ENCODE peak calls at places on chromosomes 13 and 19, in ten cellular contexts. G, P, I, F, H, K, A, U, M and Y are unnamed samples. For H3K4me1, the result is how much of the 10 kb centered on the place peaks cover.

GRCh38 chr19:51020988-51021651 is 1.6 kb upstream of the KLK10 start:
- DNase-seq in A (peak), H (peak), K (peak), I (no peak), P (no peak), F (peak), M (no peak), U (peak), G (no peak), Y (no peak)

GRCh38 chr13:113452942-113453901 is at the start of gene ADPRHL1:
- DNase-seq in K (no peak), H (no peak), F (no peak), G (no peak), I (peak), P (no peak), U (peak), A (no peak), M (no peak), Y (no peak)

GRCh38 chr19:40219721-40220276 is 1.6 kb upstream of the TTC9B start:
- DNase-seq in H (peak), I (no peak), P (no peak), K (peak), U (no peak), F (no peak), M (no peak), A (peak), G (no peak), Y (peak)

GRCh38 chr19:58544591-58545285 is 874 bp downstream of the TRIM28 start:
- DNase-seq in M (no peak), K (peak), U (peak), P (no peak), G (peak), F (no peak), I (peak), H (no peak), A (peak), Y (peak)

GRCh38 chr19:41412953-41413352 is 14.2 kb downstream of the B3GNT8 start:
- DNase-seq in I (no peak), K (no peak), U (no peak), M (no peak), G (no peak), P (no peak), F (no peak), H (no peak), A (no peak), Y (no peak)

GRCh38 chr13:47081246-47081645 is 184.4 kb upstream of the HTR2A start:
- DNase-seq in G (no peak), H (no peak), M (no peak), A (no peak), P (no peak), I (no peak), U (no peak), F (no peak), K (no peak), Y (no peak)

GRCh38 chr13:111344471-111345191 is 24.2 kb downstream of the TEX29 start:
- DNase-seq in K (peak), H (peak), A (no peak), P (no peak), I (no peak), F (no peak), G (no peak), U (peak), M (peak), Y (peak)

GRCh38 chr13:103098535-103098934 is 32.3 kb upstream of the SLC10A2 start:
- DNase-seq in H (no peak), G (no peak), A (no peak), M (no peak), F (no peak), U (no peak), K (no peak), I (no peak), P (no peak), Y (no peak)

GRCh38 chr19:10086904-10087256 is 763 bp downstream of the SHFL start:
- DNase-seq in U (no peak), K (no peak), I (no peak), F (no peak), H (no peak), P (no peak), A (no peak), G (peak), M (no peak), Y (no peak)

GRCh38 chr19:11198175-11198534 is 810 bp upstream of the KANK2 start:
- DNase-seq in I (no peak), H (no peak), K (no peak), A (no peak), M (no peak), P (no peak), G (no peak), U (no peak), F (no peak), Y (no peak)

GRCh38 chr19:19628499-19629134 is 597 bp upstream of the LPAR2 start:
- DNase-seq in M (peak), P (no peak), I (no peak), F (peak), H (peak), U (peak), K (peak), G (peak), A (no peak), Y (no peak)

GRCh38 chr13:39616087-39616694 is 13.2 kb upstream of the LHFPL6 start:
- DNase-seq in P (no peak), H (peak), U (peak), M (no peak), A (peak), K (peak), I (no peak), G (peak), F (peak), Y (peak)

GRCh38 chr19:20664917-20665781 is 3.8 kb upstream of the ZNF626 start:
- DNase-seq in K (peak), F (no peak), I (peak), M (no peak), H (peak), A (no peak), P (no peak), G (no peak), U (peak), Y (no peak)

GRCh38 chr13:74324338-74324737 is 190.1 kb upstream of the KLF12 start:
- DNase-seq in P (no peak), A (no peak), F (no peak), H (no peak), M (no peak), K (no peak), I (no peak), G (no peak), U (no peak), Y (no peak)

GRCh38 chr13:111058796-111059506 is 56.2 kb upstream of the ARHGEF7 start:
- DNase-seq in I (no peak), K (no peak), F (no peak), G (no peak), M (no peak), A (no peak), P (no peak), U (no peak), H (no peak), Y (peak)

GRCh38 chr19:18208098-18208951 is 4.5 kb upstream of the RAB3A start:
- DNase-seq in H (peak), P (no peak), U (no peak), F (no peak), A (no peak), K (peak), G (no peak), M (peak), I (peak), Y (no peak)

GRCh38 chr13:45847554-45848224 is 3.9 kb downstream of the SIAH3 start:
- DNase-seq in K (peak), H (peak), U (no peak), I (peak), M (peak), G (peak), A (no peak), F (no peak), P (no peak), Y (peak)

GRCh38 chr19:16078311-16078758 is 2.0 kb downstream of the TPM4 start:
- DNase-seq in A (no peak), K (peak), F (peak), I (no peak), M (peak), P (no peak), G (no peak), U (peak), H (peak), Y (no peak)

GRCh38 chr13:97810152-97810551 is 143.3 kb upstream of the IPO5 start:
- DNase-seq in G (no peak), I (no peak), M (no peak), K (peak), A (no peak), U (no peak), F (no peak), H (no peak), P (no peak), Y (no peak)

GRCh38 chr19:19211499-19212432 is at the start of gene NCAN:
- DNase-seq in G (no peak), A (no peak), M (no peak), U (peak), H (no peak), I (no peak), P (no peak), K (no peak), F (no peak), Y (peak)

GRCh38 chr13:27182844-27183497 is 11.4 kb upstream of the USP12 start:
- DNase-seq in I (peak), K (peak), F (peak), H (peak), G (no peak), M (peak), A (peak), P (peak), U (no peak), Y (peak)

GRCh38 chr13:20671789-20672188 is 31.7 kb upstream of the IL17D start:
- DNase-seq in U (no peak), F (no peak), H (no peak), A (no peak), I (no peak), M (no peak), P (no peak), G (no peak), K (no peak), Y (no peak)

GRCh38 chr13:75153834-75154233 is 328.1 kb downstream of the TBC1D4 start:
- DNase-seq in F (no peak), G (no peak), A (no peak), K (peak), I (no peak), U (no peak), H (peak), M (no peak), P (no peak), Y (no peak)

GRCh38 chr13:93861818-93862217 is 617.7 kb downstream of the DCT start:
- DNase-seq in K (peak), A (no peak), H (peak), F (no peak), G (no peak), P (no peak), I (no peak), U (no peak), M (no peak), Y (peak)

GRCh38 chr13:50512602-50513527 is 330.6 kb downstream of the DLEU7 start:
- DNase-seq in I (peak), P (no peak), K (peak), M (peak), U (no peak), F (peak), G (peak), H (peak), A (no peak), Y (no peak)

GRCh38 chr13:112722433-112723250 is 32.8 kb downstream of the ATP11A start:
- DNase-seq in K (peak), A (peak), M (peak), H (peak), I (no peak), U (no peak), P (no peak), G (no peak), F (no peak), Y (peak)

GRCh38 chr13:57629821-57630235 is 1.7 kb upstream of the PCDH17 start:
- DNase-seq in F (no peak), A (no peak), P (no peak), G (peak), U (peak), M (peak), K (peak), H (peak), I (peak), Y (no peak)

GRCh38 chr19:4732680-4733114 is 9.1 kb upstream of the DPP9 start:
- DNase-seq in H (no peak), P (no peak), F (no peak), I (no peak), K (peak), U (peak), G (peak), A (peak), M (no peak), Y (peak)

GRCh38 chr19:41352609-41353465 is 885 bp downstream of the TGFB1 start:
- DNase-seq in M (peak), A (peak), U (no peak), K (peak), G (peak), I (peak), P (no peak), F (peak), H (no peak), Y (peak)

GRCh38 chr13:103531278-103531677 is 465.1 kb upstream of the SLC10A2 start:
- DNase-seq in K (no peak), U (no peak), G (no peak), P (no peak), A (no peak), M (no peak), H (no peak), I (no peak), F (no peak), Y (no peak)

GRCh38 chr19:42076375-42076944 is 494 bp downstream of the ZNF574 start:
- DNase-seq in A (peak), I (peak), G (peak), H (no peak), P (no peak), M (peak), K (no peak), U (no peak), F (peak), Y (no peak)

GRCh38 chr19:37977992-37978391 is 71.0 kb downstream of the SIPA1L3 start:
- DNase-seq in K (peak), F (peak), G (no peak), M (no peak), P (no peak), H (peak), U (no peak), A (no peak), I (no peak), Y (peak)

GRCh38 chr13:31476266-31476665 is 263.1 kb upstream of the RXFP2 start:
- DNase-seq in G (no peak), H (peak), I (no peak), K (peak), F (no peak), U (no peak), P (no peak), M (no peak), A (no peak), Y (no peak)

GRCh38 chr19:4186087-4186993 is 3.9 kb downstream of the ANKRD24 start:
- DNase-seq in A (peak), G (peak), K (peak), M (peak), H (peak), U (peak), I (peak), F (no peak), P (no peak), Y (peak)

GRCh38 chr19:56727731-56728130 is 56.2 kb upstream of the ZNF835 start:
- DNase-seq in A (no peak), I (no peak), H (no peak), F (no peak), G (no peak), M (no peak), U (peak), P (no peak), K (no peak), Y (no peak)

GRCh38 chr13:85093808-85094207 is 705.4 kb downstream of the SLITRK6 start:
- DNase-seq in F (no peak), A (no peak), U (no peak), K (peak), H (peak), I (no peak), G (no peak), M (no peak), P (no peak), Y (no peak)

GRCh38 chr13:98674968-98675528 is 77.4 kb downstream of the SLC15A1 start:
- DNase-seq in K (no peak), A (no peak), G (no peak), M (no peak), U (no peak), P (no peak), F (no peak), I (no peak), H (no peak), Y (no peak)

GRCh38 chr13:54241719-54242118 is 1213.1 kb downstream of the OLFM4 start:
- DNase-seq in A (no peak), M (no peak), G (no peak), K (no peak), H (no peak), P (no peak), F (no peak), U (no peak), I (no peak), Y (no peak)

GRCh38 chr13:24050292-24050711 is 110.2 kb upstream of the SPATA13 start:
- DNase-seq in I (peak), A (no peak), U (no peak), F (peak), G (no peak), H (peak), K (peak), P (no peak), M (peak), Y (no peak)

GRCh38 chr13:24052547-24052981 is 108.0 kb upstream of the SPATA13 start:
- DNase-seq in I (no peak), P (no peak), H (no peak), G (no peak), M (no peak), F (no peak), U (no peak), K (peak), A (no peak), Y (peak)

GRCh38 chr13:24050796-24051715 is 109.5 kb upstream of the SPATA13 start:
- DNase-seq in A (no peak), H (no peak), F (no peak), P (no peak), G (no peak), I (no peak), K (no peak), U (no peak), M (no peak), Y (no peak)

DNA sequence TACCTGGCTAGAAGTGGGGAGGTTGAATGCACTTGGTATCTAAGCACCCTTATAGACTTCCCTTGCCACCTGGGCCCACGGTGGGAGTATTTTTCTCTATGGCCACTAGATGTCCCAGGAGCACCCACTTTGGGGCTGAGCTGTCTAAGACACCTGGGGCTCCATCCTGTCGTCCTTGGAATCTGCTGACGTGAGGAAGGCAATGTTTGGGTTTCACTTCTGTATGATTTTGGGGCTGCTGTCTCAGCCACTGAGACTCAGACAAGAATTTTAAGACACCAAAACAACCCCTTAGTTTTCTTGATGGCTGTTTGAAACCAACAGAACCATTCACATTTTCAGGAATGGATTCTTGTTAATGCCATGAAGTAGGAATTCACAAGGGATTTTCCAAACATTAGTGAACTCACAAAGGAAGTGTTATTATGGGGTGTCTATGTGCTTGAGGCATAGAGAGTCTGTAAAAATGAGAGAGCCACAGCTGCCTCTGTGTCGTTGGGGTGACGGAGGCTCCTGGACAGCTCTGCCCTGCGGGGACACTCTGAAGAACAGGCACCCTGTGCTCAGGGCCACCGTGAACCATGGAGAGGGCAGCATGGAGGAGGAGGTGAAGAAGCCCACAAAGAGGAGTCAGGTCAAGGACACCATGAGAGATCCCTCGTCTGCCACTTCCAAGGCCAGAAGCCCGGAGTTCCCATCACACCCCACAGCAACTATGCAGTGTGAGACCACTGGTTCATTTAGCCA is 106.8 kb upstream of the SPATA13 start:
- DNase-seq in M (no peak), U (peak), I (no peak), P (no peak), K (peak), A (peak), F (peak), G (peak), H (peak), Y (peak)
- H3K27ac ChIP-seq in M (peak), U (no peak), I (peak), P (peak), K (no peak), A (no peak), F (peak), G (no peak), H (no peak), Y (no peak)

GRCh38 chr19:2774953-2775555 is 8.0 kb downstream of the SGTA start:
- DNase-seq in F (peak), U (no peak), K (no peak), M (no peak), P (no peak), A (no peak), G (no peak), H (no peak), I (no peak), Y (no peak)
- H3K4me3 ChIP-seq in F (peak), U (no peak), K (no peak), M (peak), P (peak), A (no peak), G (peak), H (no peak), I (no peak), Y (no peak)

DNA sequence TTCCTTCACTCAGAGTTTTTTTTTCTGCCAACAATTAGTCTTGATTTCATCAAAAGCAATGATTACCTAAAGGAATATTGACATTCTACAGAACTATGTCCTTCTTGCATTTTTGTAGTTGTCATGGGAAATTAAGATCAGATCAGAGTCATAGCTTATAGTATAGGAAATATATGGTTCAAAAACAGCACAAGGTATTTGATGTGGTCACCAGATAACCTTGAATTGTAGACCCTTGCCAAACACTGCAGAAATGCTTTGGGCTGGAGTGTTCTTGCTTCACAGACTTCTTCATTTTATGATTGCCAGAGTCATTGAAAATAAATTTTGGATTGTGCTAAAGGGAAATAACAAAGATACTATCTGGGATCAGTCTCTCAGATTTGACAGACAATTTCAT is 103.7 kb downstream of the AKAP11 start:
- DNase-seq in U (no peak), A (no peak), K (no peak), G (no peak), P (no peak), F (no peak), I (no peak), M (no peak), H (no peak), Y (no peak)
- H3K4me1 ChIP-seq in U (under half), A (under half), K (under half), G (under half), P (under half), F (under half), I (under half), M (under half), H (under half), Y (under half)

GRCh38 chr13:77002590-77003190 is 10.8 kb downstream of the CLN5 start:
- DNase-seq in P (no peak), M (no peak), F (no peak), A (peak), H (no peak), I (no peak), K (peak), G (no peak), U (no peak), Y (no peak)

GRCh38 chr13:77000475-77000874 is 8.6 kb downstream of the CLN5 start:
- DNase-seq in H (no peak), K (no peak), P (no peak), U (no peak), G (no peak), F (no peak), I (no peak), A (no peak), M (no peak), Y (no peak)

GRCh38 chr13:77001540-77001939 is 9.7 kb downstream of the CLN5 start:
- DNase-seq in F (no peak), G (no peak), I (no peak), U (no peak), A (no peak), M (no peak), P (no peak), K (no peak), H (no peak), Y (no peak)

DNA sequence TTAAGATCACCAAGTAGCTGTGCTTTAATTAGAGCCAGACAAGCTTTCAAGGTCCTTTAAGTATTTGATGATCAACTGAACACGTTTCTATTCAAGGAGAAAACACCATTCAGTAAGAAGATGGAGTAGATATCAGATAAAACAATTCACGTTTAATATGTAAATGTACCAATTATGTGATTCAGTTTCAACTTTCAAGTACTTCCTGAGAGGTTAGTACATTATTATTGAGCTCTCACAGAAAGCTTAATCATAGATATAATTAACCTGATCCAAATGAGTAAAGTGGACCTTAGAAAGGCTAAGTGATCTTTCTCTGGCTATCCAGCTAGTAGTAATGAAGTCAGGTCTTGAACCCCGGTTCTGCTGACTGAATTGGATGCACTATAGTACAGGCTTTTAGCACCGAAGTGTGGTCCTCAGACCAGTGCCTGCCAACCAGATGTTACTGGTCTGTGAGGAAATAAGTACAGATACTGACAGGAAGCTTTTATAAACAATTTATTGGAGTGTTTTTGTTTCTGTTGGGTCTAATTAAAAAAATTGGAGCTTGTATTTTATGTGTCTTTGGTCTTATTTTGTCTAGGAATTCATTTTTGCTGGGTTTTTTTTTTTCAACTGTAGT is 10.2 kb downstream of the CLN5 start:
- DNase-seq in G (no peak), K (no peak), U (no peak), H (no peak), A (no peak), F (no peak), P (no peak), M (no peak), I (no peak), Y (no peak)
- H3K27ac ChIP-seq in G (no peak), K (no peak), U (no peak), H (no peak), A (no peak), F (peak), P (no peak), M (no peak), I (no peak), Y (no peak)